ENCODE peak calls at places on chromosomes 5 and 9, in nine cellular contexts. B, E, M, Q, G, V, W, L and A are unnamed samples.

GRCh38 chr5:94218374-94218773 is 400.0 kb downstream of the KIAA0825 start:
- DNase-seq in B (peak; percentile 58), E (no peak), M (no peak), Q (no peak), G (peak; percentile 82), V (no peak), W (no peak), L (no peak), A (no peak)

GRCh38 chr5:55231476-55232193 is 1.8 kb downstream of the CCNO start:
- DNase-seq in B (no peak), E (no peak), M (no peak), Q (no peak), G (no peak), V (no peak), W (peak; percentile 59), L (peak; percentile 29), A (no peak)

GRCh38 chr9:18149457-18150011 is 324.4 kb upstream of the ADAMTSL1 start:
- DNase-seq in B (peak; percentile 2), E (no peak), M (no peak), Q (no peak), G (peak; percentile 6), V (no peak), W (no peak), L (no peak), A (no peak)

GRCh38 chr5:61735999-61736398 is 403.9 kb downstream of the ZSWIM6 start:
- DNase-seq in B (no peak), E (no peak), M (no peak), Q (no peak), G (no peak), V (no peak), W (no peak), L (no peak), A (no peak)

GRCh38 chr5:152181461-152181860 is 223.6 kb downstream of the NMUR2 start:
- DNase-seq in B (no peak), E (no peak), M (no peak), Q (no peak), G (no peak), V (no peak), W (no peak), L (no peak), A (no peak)

GRCh38 chr9:111158375-111158774 is 120.1 kb upstream of the LPAR1 start:
- DNase-seq in B (peak; percentile 89), E (no peak), M (no peak), Q (no peak), G (peak; percentile 79), V (no peak), W (no peak), L (no peak), A (no peak)

GRCh38 chr5:82799346-82800077 is 277.7 kb downstream of the TMEM167A start:
- DNase-seq in B (no peak), E (no peak), M (no peak), Q (no peak), G (no peak), V (no peak), W (no peak), L (no peak), A (no peak)

GRCh38 chr5:133497608-133498348 is 114.6 kb downstream of the FSTL4 start:
- DNase-seq in B (no peak), E (no peak), M (no peak), Q (no peak), G (no peak), V (no peak), W (no peak), L (no peak), A (no peak)

GRCh38 chr5:26625099-26625498 is 413.3 kb downstream of the CDH9 start:
- DNase-seq in B (no peak), E (no peak), M (no peak), Q (no peak), G (no peak), V (no peak), W (no peak), L (no peak), A (no peak)

GRCh38 chr5:78594946-78595921 is 53.3 kb downstream of the LHFPL2 start:
- DNase-seq in B (peak; percentile 99), E (no peak), M (no peak), Q (peak; percentile 43), G (peak; percentile 93), V (no peak), W (no peak), L (no peak), A (no peak)

GRCh38 chr5:133222521-133222920 is 170.7 kb downstream of the HSPA4 start:
- DNase-seq in B (no peak), E (no peak), M (no peak), Q (no peak), G (no peak), V (no peak), W (no peak), L (no peak), A (no peak)

GRCh38 chr9:81621785-81622243 is 67.5 kb downstream of the TLE1 start:
- DNase-seq in B (no peak), E (no peak), M (no peak), Q (no peak), G (no peak), V (no peak), W (peak; percentile 22), L (no peak), A (no peak)

GRCh38 chr5:139315056-139315455 is 21.5 kb downstream of the MATR3 start:
- DNase-seq in B (no peak), E (no peak), M (no peak), Q (no peak), G (no peak), V (no peak), W (no peak), L (no peak), A (no peak)

GRCh38 chr5:168317521-168318147 is 26.2 kb downstream of the WWC1 start:
- DNase-seq in B (peak; percentile 99), E (no peak), M (no peak), Q (no peak), G (peak; percentile 92), V (no peak), W (peak; percentile 18), L (peak; percentile 37), A (no peak)

GRCh38 chr9:108467653-108468324 is 388.0 kb downstream of the ACTL7B start:
- DNase-seq in B (peak; percentile 60), E (no peak), M (no peak), Q (no peak), G (peak; percentile 79), V (no peak), W (no peak), L (no peak), A (no peak)
- TF ChIP-seq CTCF in B (peak; percentile 12), E (no peak), M (no peak), Q (no peak), G (no peak), V (no peak), W (no peak), L (no peak), A (no peak)

GRCh38 chr5:66606713-66607112 is 10.5 kb downstream of the MAST4 start:
- DNase-seq in B (no peak), E (no peak), M (no peak), Q (no peak), G (no peak), V (no peak), W (no peak), L (no peak), A (no peak)

GRCh38 chr5:66608501-66608900 is 12.3 kb downstream of the MAST4 start:
- DNase-seq in B (no peak), E (no peak), M (no peak), Q (no peak), G (no peak), V (no peak), W (no peak), L (no peak), A (no peak)

GRCh38 chr5:66603164-66603563 is 7.0 kb downstream of the MAST4 start:
- DNase-seq in B (no peak), E (no peak), M (no peak), Q (no peak), G (no peak), V (no peak), W (no peak), L (no peak), A (no peak)

GRCh38 chr5:66602621-66603020 is 6.4 kb downstream of the MAST4 start:
- DNase-seq in B (no peak), E (no peak), M (no peak), Q (no peak), G (no peak), V (no peak), W (no peak), L (no peak), A (no peak)

DNA sequence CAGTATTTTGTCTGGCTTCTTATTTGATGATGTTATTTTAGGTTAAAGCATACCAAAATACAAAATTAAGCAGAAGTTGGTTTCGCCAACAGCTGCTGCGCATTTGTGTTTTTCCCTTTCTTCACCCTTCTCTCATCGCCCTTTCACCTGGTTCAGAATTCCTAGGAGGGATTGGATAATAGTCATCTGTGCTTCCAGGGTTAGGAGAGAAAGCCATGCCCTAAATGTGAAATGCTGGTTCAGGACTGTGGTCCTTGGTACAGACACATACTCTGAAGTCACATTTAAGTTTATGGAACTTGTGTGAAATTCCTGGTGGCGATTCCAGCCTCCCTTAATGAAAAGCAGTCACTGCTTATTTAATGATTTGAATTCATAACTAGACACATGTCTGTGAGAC is 7.7 kb downstream of the MAST4 start:
- DNase-seq in B (no peak), E (no peak), M (no peak), Q (no peak), G (no peak), V (no peak), W (no peak), L (no peak), A (no peak)
- TF ChIP-seq CTCF in B (no peak), E (no peak), M (no peak), Q (no peak), G (no peak), V (no peak), W (no peak), L (no peak), A (no peak)

DNA sequence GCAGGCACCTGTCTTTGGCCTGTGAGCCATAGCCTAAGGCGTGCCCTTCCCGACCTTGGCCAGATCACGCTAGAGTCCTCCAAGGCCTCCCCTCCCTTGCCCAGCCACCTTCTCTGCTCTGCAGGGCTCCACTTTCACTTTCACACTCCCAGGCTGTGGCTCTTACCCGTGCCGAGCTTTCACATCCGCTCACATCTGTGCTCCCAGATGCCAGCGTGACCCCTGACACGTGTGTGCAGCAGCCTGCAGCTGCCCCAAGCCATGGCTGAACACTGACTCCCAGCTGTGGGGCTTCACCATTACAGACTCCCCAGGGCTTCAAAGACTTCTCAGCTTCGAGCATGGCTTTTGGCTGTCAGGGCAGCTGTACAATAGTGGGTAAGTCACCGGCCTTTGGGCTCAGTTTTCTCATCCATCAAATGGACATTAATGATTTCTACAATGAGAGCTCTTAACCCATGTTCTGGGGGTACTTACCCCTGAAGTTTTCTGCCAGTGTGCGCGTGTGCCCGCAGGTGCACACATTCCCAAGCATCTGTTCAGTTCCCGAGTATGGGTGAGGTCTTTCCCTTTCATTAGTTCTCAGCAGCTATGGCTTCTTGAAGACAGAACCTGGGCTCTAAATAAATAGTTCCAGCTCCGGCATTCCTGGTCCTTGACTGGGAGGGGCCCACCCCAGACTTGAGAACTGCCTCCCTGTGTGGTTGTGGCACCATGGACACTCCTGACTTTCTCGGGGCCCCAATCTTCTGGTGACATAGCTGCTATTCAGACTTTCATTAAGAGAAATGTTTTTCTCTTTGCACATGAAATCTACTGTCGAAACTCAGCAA is 118.6 kb downstream of the RGS3 start:
- DNase-seq in B (peak; percentile 53), E (no peak), M (peak; percentile 93), Q (peak; percentile 80), G (peak; percentile 87), V (peak; percentile 65), W (peak; percentile 33), L (no peak), A (peak; percentile 69)
- TF ChIP-seq CTCF in B (no peak), E (no peak), M (peak; percentile 50), Q (peak; percentile 58), G (peak; percentile 31), V (peak; percentile 32), W (no peak), L (no peak), A (peak; percentile 19)

GRCh38 chr9:129455151-129455995 is 165.5 kb downstream of the C9orf50 start:
- DNase-seq in B (no peak), E (no peak), M (no peak), Q (no peak), G (no peak), V (no peak), W (no peak), L (no peak), A (no peak)
- TF ChIP-seq CTCF in B (no peak), E (no peak), M (no peak), Q (no peak), G (no peak), V (no peak), W (no peak), L (no peak), A (no peak)